ENCODE peak calls at places on chromosomes 6 and 20, in ten cellular contexts. U is HCT116; Y is gastrocnemius medialis; T is CD8-positive, alpha-beta T cell; G is brain microvascular endothelial cell; S is coronary artery; I is fibroblast of lung; C is cardiac fibroblast; N is AG09309; Q is GM12865. J is an unnamed sample.

GRCh38 chr20:61666471-61666832 is 399.2 kb downstream of the TAF4 start:
- DNase-seq in G (no peak), N (no peak), S (no peak), Y (no peak), Q (no peak), I (no peak), T (no peak), C (no peak), U (no peak), J (no peak)

GRCh38 chr20:58359441-58359840 is 29.6 kb upstream of the VAPB start:
- DNase-seq in Y (no peak), U (no peak), Q (no peak), C (peak), S (no peak), T (no peak), G (no peak), I (no peak), N (no peak), J (no peak)

GRCh38 chr6:153146413-153146812 is 15.3 kb upstream of the RGS17 start:
- DNase-seq in S (no peak), G (no peak), C (no peak), U (no peak), Q (no peak), Y (no peak), I (no peak), T (no peak), N (no peak), J (no peak)

GRCh38 chr20:45154183-45154582 is 20.5 kb upstream of the PI3 start:
- DNase-seq in Y (no peak), U (no peak), I (no peak), N (no peak), G (no peak), S (no peak), Q (no peak), C (peak), T (no peak), J (no peak)

GRCh38 chr6:4504700-4505099 is 271.5 kb upstream of the CDYL start:
- DNase-seq in Q (no peak), C (no peak), U (no peak), I (no peak), T (no peak), N (no peak), G (no peak), Y (no peak), S (no peak), J (no peak)

GRCh38 chr6:74645108-74645849 is 560.6 kb downstream of the COL12A1 start:
- DNase-seq in S (no peak), Y (no peak), N (no peak), U (no peak), I (no peak), Q (no peak), T (no peak), G (no peak), C (no peak), J (no peak)

GRCh38 chr6:72826744-72827438 is 205.0 kb downstream of the KCNQ5 start:
- DNase-seq in I (peak), N (no peak), C (peak), Q (no peak), S (no peak), G (peak), Y (no peak), U (no peak), T (no peak), J (no peak)

GRCh38 chr6:130928993-130929678 is 101.9 kb downstream of the SMLR1 start:
- DNase-seq in G (peak), Y (no peak), C (peak), S (no peak), U (no peak), Q (no peak), I (peak), T (no peak), N (no peak), J (no peak)

GRCh38 chr6:24919404-24919892 is 16.3 kb downstream of the RIPOR2 start:
- DNase-seq in Q (peak), Y (no peak), I (no peak), T (no peak), U (no peak), S (no peak), C (no peak), G (no peak), N (no peak), J (no peak)

GRCh38 chr20:63750807-63751470 is 11.4 kb downstream of the SLC2A4RG start:
- DNase-seq in S (no peak), N (no peak), U (no peak), C (no peak), T (peak), G (no peak), Q (no peak), Y (no peak), I (no peak), J (no peak)

GRCh38 chr20:47559141-47559540 is 57.5 kb downstream of the NCOA3 start:
- DNase-seq in I (no peak), C (no peak), U (no peak), Y (no peak), T (no peak), S (no peak), N (no peak), Q (no peak), G (no peak), J (no peak)

GRCh38 chr6:17086469-17086868 is 15.4 kb upstream of the STMND1 start:
- DNase-seq in I (peak), Y (no peak), N (peak), Q (peak), S (no peak), C (peak), U (peak), T (no peak), G (peak), J (peak)

GRCh38 chr20:53915459-53916172 is 154.8 kb downstream of the BCAS1 start:
- DNase-seq in U (peak), S (peak), Y (peak), Q (peak), G (peak), I (peak), T (peak), C (peak), N (peak), J (peak)

GRCh38 chr20:34643919-34644318 is 33.0 kb downstream of the PIGU start:
- DNase-seq in N (peak), S (no peak), U (no peak), I (peak), G (peak), Q (no peak), T (no peak), Y (no peak), C (peak), J (no peak)

GRCh38 chr6:110415297-110415916 is at the start of gene DDO:
- DNase-seq in Y (peak), I (peak), C (peak), S (peak), N (no peak), U (no peak), T (no peak), Q (peak), G (no peak), J (no peak)

GRCh38 chr6:33610779-33611421 is 10.2 kb upstream of the ITPR3 start:
- DNase-seq in G (no peak), I (no peak), S (no peak), Q (no peak), C (no peak), T (no peak), N (no peak), U (no peak), Y (no peak), J (no peak)

GRCh38 chr6:110859335-110859792 is 15.2 kb upstream of the AMD1 start:
- DNase-seq in G (no peak), T (no peak), C (no peak), I (no peak), U (no peak), N (no peak), S (no peak), Y (no peak), Q (peak), J (no peak)

GRCh38 chr20:54364919-54365318 is 110.5 kb upstream of the DOK5 start:
- DNase-seq in C (no peak), G (no peak), I (no peak), Y (no peak), N (no peak), S (no peak), U (no peak), T (no peak), Q (no peak), J (no peak)

GRCh38 chr6:35317483-35318199 is 20.0 kb downstream of the DEF6 start:
- DNase-seq in U (no peak), Y (no peak), C (no peak), G (no peak), I (no peak), T (no peak), N (no peak), Q (no peak), S (no peak), J (no peak)

GRCh38 chr6:36586606-36587005 is 7.6 kb upstream of the SRSF3 start:
- DNase-seq in G (no peak), N (no peak), C (no peak), T (no peak), Q (no peak), Y (no peak), S (no peak), I (no peak), U (no peak), J (no peak)

GRCh38 chr6:31851485-31851832 is 11.2 kb downstream of the NEU1 start:
- DNase-seq in S (no peak), U (no peak), T (no peak), Y (no peak), Q (no peak), N (no peak), I (peak), C (peak), G (no peak), J (no peak)

GRCh38 chr6:110398778-110399177 is 16.6 kb downstream of the DDO start:
- DNase-seq in I (no peak), G (peak), T (no peak), C (peak), N (no peak), S (no peak), U (no peak), Y (no peak), Q (no peak), J (no peak)

GRCh38 chr20:32861446-32861845 is 2.7 kb downstream of the EFCAB8 start:
- DNase-seq in Y (no peak), Q (no peak), I (no peak), T (no peak), S (no peak), U (no peak), C (no peak), N (no peak), G (no peak), J (no peak)
- TF ChIP-seq CTCF in Y (no peak), Q (no peak), I (no peak), T (no peak), S (no peak), U (no peak), C (no peak), N (no peak), G (no peak), J (no peak)

DNA sequence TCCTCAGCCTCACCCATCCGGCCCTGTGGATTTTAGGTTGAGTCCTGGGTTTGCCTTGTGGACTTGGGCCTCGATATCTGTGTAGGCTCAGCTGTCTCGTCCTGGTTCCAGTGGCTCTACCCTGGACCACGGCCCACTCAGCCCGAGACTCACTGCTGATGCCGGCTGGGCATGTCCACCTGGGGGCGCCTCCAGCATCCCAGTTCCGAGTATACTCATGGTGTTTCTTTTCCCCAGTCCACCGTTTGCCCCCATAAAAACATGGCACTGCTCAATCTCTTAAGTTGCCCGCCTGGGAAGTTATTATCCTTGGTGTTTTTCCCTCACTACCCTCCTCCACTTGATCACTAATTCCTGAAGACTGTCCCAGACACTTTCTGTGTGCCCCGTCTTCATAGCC is 99.1 kb downstream of the ARID1B start:
- DNase-seq in U (no peak), Q (no peak), S (no peak), I (no peak), G (no peak), C (no peak), N (no peak), T (no peak), Y (peak), J (no peak)
- TF ChIP-seq CTCF in U (peak), Q (peak), S (no peak), I (no peak), G (peak), C (peak), N (peak), T (no peak), Y (peak), J (peak)

GRCh38 chr6:45500924-45501816 is 123.4 kb upstream of the SUPT3H start:
- DNase-seq in U (peak), I (no peak), T (no peak), Y (no peak), Q (peak), G (no peak), C (peak), N (no peak), S (no peak), J (no peak)
- TF ChIP-seq CTCF in U (peak), I (no peak), T (no peak), Y (no peak), Q (peak), G (peak), C (peak), N (no peak), S (no peak), J (no peak)

GRCh38 chr6:8195040-8195713 is 92.8 kb upstream of the EEF1E1 start:
- DNase-seq in I (no peak), Q (no peak), N (no peak), S (no peak), C (no peak), Y (no peak), U (peak), G (no peak), T (no peak), J (no peak)
- TF ChIP-seq CTCF in I (no peak), Q (no peak), N (no peak), S (no peak), C (no peak), Y (no peak), U (peak), G (peak), T (no peak), J (peak)

GRCh38 chr20:14553774-14554524 is 216.5 kb upstream of the FLRT3 start:
- DNase-seq in Q (no peak), C (peak), S (no peak), I (peak), N (no peak), Y (no peak), G (no peak), U (no peak), T (no peak), J (no peak)
- TF ChIP-seq CTCF in Q (no peak), C (no peak), S (no peak), I (no peak), N (no peak), Y (no peak), G (no peak), U (no peak), T (no peak), J (no peak)

GRCh38 chr6:108566406-108566805 is 5.7 kb downstream of the FOXO3 start:
- DNase-seq in U (no peak), T (no peak), S (no peak), I (no peak), N (no peak), Y (no peak), C (no peak), G (no peak), Q (no peak), J (no peak)

GRCh38 chr6:108565091-108565766 is 4.5 kb downstream of the FOXO3 start:
- DNase-seq in C (no peak), Q (peak), Y (no peak), S (no peak), I (no peak), N (no peak), T (no peak), U (no peak), G (no peak), J (peak)

GRCh38 chr6:108568101-108568500 is 7.4 kb downstream of the FOXO3 start:
- DNase-seq in Y (no peak), U (no peak), T (no peak), I (no peak), G (no peak), Q (no peak), N (no peak), C (no peak), S (no peak), J (no peak)

GRCh38 chr6:108564178-108564577 is 3.5 kb downstream of the FOXO3 start:
- DNase-seq in N (peak), Y (no peak), I (peak), C (peak), S (no peak), G (peak), U (peak), Q (peak), T (no peak), J (no peak)

GRCh38 chr6:108565893-108566292 is 5.2 kb downstream of the FOXO3 start:
- DNase-seq in C (peak), I (peak), Y (peak), T (no peak), S (no peak), Q (peak), U (no peak), G (no peak), N (peak), J (no peak)
- TF ChIP-seq CTCF in C (peak), I (peak), Y (no peak), T (no peak), S (no peak), Q (no peak), U (no peak), G (no peak), N (peak), J (no peak)

DNA sequence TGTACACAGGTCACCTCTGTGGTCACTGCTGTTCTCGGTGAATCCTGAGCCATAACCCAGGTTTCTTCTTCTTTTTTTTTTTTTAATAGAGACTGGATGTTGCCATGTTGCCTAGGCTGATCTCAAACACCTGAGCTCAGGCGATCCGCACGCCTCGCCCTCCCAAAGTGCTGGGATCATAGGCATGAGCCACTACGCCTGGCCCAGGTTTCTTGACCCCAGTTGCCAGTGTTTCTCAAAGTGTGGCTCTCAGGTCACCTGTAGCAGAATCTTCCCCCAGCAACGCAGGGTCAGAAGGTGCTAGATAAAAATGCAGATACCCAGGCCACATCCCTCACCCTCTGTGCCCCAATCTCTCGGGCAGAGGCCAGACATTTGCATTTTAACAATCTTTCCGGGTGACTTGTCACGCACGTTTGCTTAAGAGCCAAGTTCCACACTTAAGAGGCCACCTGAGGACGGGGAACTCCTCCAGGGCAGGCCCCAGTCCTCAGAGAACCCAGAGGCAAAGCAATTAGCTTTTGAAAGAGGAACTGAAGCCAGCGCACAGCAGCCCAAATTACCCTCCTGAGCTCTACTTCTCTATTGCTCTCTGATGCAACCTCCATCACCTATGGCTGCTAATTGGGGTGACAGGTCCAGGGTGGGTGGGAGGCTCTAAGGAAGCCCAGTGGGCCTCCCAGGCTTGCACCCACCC is 81.8 kb downstream of the NFATC2 start:
- DNase-seq in T (no peak), G (no peak), S (no peak), Q (peak), N (no peak), Y (no peak), I (no peak), U (no peak), C (no peak), J (peak)
- TF ChIP-seq CTCF in T (no peak), G (no peak), S (no peak), Q (no peak), N (no peak), Y (no peak), I (no peak), U (no peak), C (no peak), J (no peak)

DNA sequence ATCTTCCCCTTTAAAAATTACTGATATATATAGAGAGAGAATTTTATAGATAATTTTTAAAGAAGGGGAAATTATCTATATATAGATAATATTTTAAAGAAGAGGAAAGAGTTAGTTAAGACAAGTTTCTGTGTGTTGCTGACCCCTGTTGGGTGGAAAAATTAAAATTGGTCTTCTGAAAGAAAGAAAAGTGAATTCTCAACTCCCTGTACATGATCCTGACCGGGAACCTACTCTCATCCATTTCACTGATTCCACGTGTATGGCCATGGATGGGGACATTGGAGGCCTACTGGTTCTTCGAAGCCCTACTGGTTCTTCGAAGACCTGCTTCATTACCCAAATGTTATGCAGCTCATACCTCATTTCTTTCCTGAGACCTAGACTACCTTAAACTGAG is 53.0 kb upstream of the TCF21 start:
- DNase-seq in U (no peak), I (no peak), G (peak), S (no peak), Q (no peak), C (peak), N (no peak), Y (no peak), T (no peak), J (no peak)
- TF ChIP-seq CTCF in U (peak), I (no peak), G (peak), S (no peak), Q (no peak), C (no peak), N (no peak), Y (no peak), T (no peak), J (no peak)

DNA sequence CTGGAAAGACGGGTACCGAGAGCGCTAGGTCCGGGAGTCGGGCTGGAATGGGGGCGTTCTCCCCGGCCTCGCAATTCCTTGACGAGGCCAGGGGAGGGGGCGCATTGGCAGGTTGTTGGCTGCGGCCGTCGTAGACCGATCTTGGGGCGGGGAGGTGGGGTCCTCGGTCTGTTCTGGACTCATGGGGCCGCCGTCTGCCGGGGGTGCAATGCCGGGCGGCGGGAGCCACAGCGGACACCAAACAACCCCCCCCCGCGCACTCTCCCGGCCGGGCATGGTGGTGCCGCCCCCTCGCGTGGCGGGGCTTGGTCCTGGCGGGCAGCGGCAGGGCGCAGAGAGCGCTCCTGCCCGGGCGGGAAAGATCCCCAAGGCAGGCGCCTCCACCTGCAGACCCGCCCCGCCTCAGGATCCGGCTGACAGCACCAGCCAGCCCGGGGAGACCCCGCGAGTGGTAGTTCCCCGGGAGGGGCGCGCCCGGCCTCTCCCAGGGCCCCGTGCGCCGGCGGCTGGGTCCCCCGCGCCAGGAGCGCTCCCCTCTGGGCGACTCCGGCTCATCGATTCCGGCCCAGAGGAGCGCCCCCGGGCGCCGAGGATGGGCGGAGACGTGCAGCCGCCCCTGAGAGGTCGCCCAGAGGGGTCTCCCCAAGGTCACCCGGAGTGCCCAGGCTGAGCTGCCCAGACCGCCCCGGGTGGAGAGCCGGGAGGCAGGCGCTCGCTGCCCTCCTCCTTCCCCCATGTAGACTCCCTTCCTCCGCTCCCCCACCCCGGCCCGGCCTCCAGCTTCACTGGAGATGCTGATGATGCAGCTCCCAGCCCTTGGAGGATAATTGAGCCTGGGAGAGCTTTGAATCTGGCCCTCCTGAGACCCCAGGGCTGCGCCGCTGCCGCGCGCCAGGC is 709 bp downstream of the PPP1R16B start:
- DNase-seq in Y (no peak), I (no peak), S (no peak), Q (peak), N (no peak), T (peak), U (no peak), C (no peak), G (no peak), J (peak)
- TF ChIP-seq CTCF in Y (no peak), I (no peak), S (no peak), Q (peak), N (no peak), T (no peak), U (no peak), C (no peak), G (no peak), J (peak)